ENCODE peak calls at places on chromosomes 4 and X, in five cellular contexts. F is stimulated activated CD8-positive, alpha-beta memory T cell treated with anti-CD3 and anti-CD28 coated beads, Interleukin-7, amount 100 ng/mL, for 4 hours; L is NCI-H1930; B is left lung; J is activated CD4-positive, alpha-beta T cell treated with anti-CD3 and anti-CD28 coated beads for 36 hours. I is an unnamed sample.

GRCh38 chr4:17556498-17556897 is 20.5 kb upstream of the LAP3 start:
- DNase-seq in B (no peak), L (no peak), F (no peak), J (no peak), I (no peak)

GRCh38 chr4:109383823-109384222 is 49.8 kb upstream of the SEC24B start:
- DNase-seq in B (peak), J (no peak), F (no peak), L (no peak), I (no peak)

GRCh38 chrX:85930099-85930498 is 117.3 kb downstream of the CHM start:
- DNase-seq in L (no peak), B (no peak), J (no peak), F (no peak), I (no peak)

GRCh38 chr4:4868506-4869379 is 9.3 kb downstream of the MSX1 start:
- DNase-seq in J (no peak), L (no peak), B (no peak), F (no peak), I (no peak)

GRCh38 chr4:5051210-5051691 is at the start of gene STK32B:
- DNase-seq in F (no peak), L (no peak), J (peak), B (peak), I (peak)

GRCh38 chr4:150072471-150072870 is 5.8 kb upstream of the DCLK2 start:
- DNase-seq in B (no peak), J (no peak), L (no peak), F (no peak), I (no peak)

GRCh38 chr4:37320518-37321235 is 76.1 kb downstream of the NWD2 start:
- DNase-seq in J (no peak), B (no peak), L (no peak), F (no peak), I (no peak)

GRCh38 chr4:124279741-124280140 is 432.8 kb downstream of the ANKRD50 start:
- DNase-seq in L (no peak), F (no peak), J (no peak), B (no peak), I (no peak)

GRCh38 chr4:150278206-150278605 is 200.0 kb downstream of the DCLK2 start:
- DNase-seq in B (no peak), F (no peak), L (no peak), J (no peak), I (no peak)

GRCh38 chrX:53684415-53685192 is 1.9 kb downstream of the HUWE1 start:
- DNase-seq in F (no peak), L (no peak), J (no peak), B (peak), I (no peak)

I was measured in CD4-positive, CD25-positive, alpha-beta regulatory T cell.